ENCODE peak calls at places on chromosomes 3 and 15, in eight cellular contexts. A is RCC 7860; S is iris pigment epithelial cell; U is stimulated activated CD4-positive, alpha-beta T cell treated with anti-CD3 and anti-CD28 coated beads, Interleukin-1b, Interleukin-23, amount 100 ng/mL, for 1 hour; M is endothelial cell; L is HFF-Myc; Z is globus pallidus; J is AG09309. E is an unnamed sample.

GRCh38 chr3:16990163-16990562 is 105.4 kb downstream of the PLCL2 start:
- DNase-seq in U (no peak), S (no peak), A (no peak), J (no peak), M (no peak), L (no peak), Z (no peak), E (no peak)

GRCh38 chr3:87069963-87070362 is 79.0 kb upstream of the VGLL3 start:
- DNase-seq in Z (no peak), U (no peak), A (no peak), J (peak; percentile 24), M (no peak), S (no peak), L (no peak), E (no peak)

GRCh38 chr15:42118650-42119531 is 24.5 kb upstream of the PLA2G4D start:
- DNase-seq in Z (no peak), J (no peak), L (no peak), M (no peak), U (no peak), A (no peak), S (no peak), E (no peak)

GRCh38 chr3:139655880-139656279 is 21.9 kb downstream of the NMNAT3 start:
- DNase-seq in L (no peak), Z (no peak), A (no peak), M (no peak), U (no peak), S (peak; percentile 13), J (no peak), E (no peak)

GRCh38 chr15:23687143-23687470 is at the start of gene NDN:
- DNase-seq in U (no peak), M (peak; percentile 68), A (no peak), J (no peak), L (no peak), S (peak; percentile 65), Z (peak; percentile 33), E (no peak)

GRCh38 chr3:123909785-123910184 is 25.7 kb upstream of the MYLK start:
- DNase-seq in A (no peak), M (no peak), L (no peak), J (no peak), U (no peak), Z (no peak), S (no peak), E (no peak)

GRCh38 chr3:157330206-157330605 is 106.4 kb upstream of the PTX3 start:
- DNase-seq in U (no peak), S (peak; percentile 46), A (no peak), J (no peak), M (no peak), L (no peak), Z (no peak), E (no peak)

GRCh38 chr3:64220161-64220560 is 5.1 kb downstream of the PRICKLE2 start:
- DNase-seq in M (no peak), S (peak; percentile 38), A (peak; percentile 67), Z (no peak), U (no peak), J (no peak), L (no peak), E (no peak)

GRCh38 chr3:105367406-105368213 is 901 bp downstream of the ALCAM start:
- DNase-seq in A (peak; percentile 81), M (peak; percentile 39), L (no peak), J (no peak), S (peak; percentile 86), Z (peak; percentile 87), U (no peak), E (no peak)

GRCh38 chr15:85296615-85297402 is 83.6 kb upstream of the AKAP13 start:
- DNase-seq in Z (peak; percentile 64), A (peak; percentile 65), J (peak; percentile 42), L (peak; percentile 66), M (peak; percentile 73), U (peak; percentile 27), S (peak; percentile 81), E (peak; percentile 34)

GRCh38 chr3:120470870-120471269 is 20.1 kb upstream of the FSTL1 start:
- DNase-seq in Z (peak; percentile 42), M (no peak), J (no peak), S (no peak), A (peak; percentile 10), L (no peak), U (no peak), E (no peak)

GRCh38 chr3:31407665-31408064 is 125.1 kb upstream of the STT3B start:
- DNase-seq in J (no peak), M (no peak), L (no peak), Z (no peak), S (peak; percentile 43), A (no peak), U (no peak), E (no peak)

GRCh38 chr3:42498791-42499477 is 3.5 kb upstream of the VIPR1 start:
- DNase-seq in J (no peak), A (no peak), S (no peak), U (no peak), M (no peak), L (no peak), Z (no peak), E (no peak)

GRCh38 chr15:60043744-60044435 is 39.8 kb downstream of the FOXB1 start:
- DNase-seq in L (no peak), M (no peak), J (no peak), S (no peak), Z (no peak), A (no peak), U (no peak), E (no peak)

GRCh38 chr3:105532251-105532650 is 165.5 kb downstream of the ALCAM start:
- DNase-seq in J (no peak), U (no peak), L (no peak), A (no peak), M (no peak), S (no peak), Z (no peak), E (no peak)

GRCh38 chr3:174028673-174029072 is 631.1 kb downstream of the NLGN1 start:
- DNase-seq in J (no peak), M (no peak), U (no peak), L (no peak), S (no peak), Z (no peak), A (no peak), E (no peak)

GRCh38 chr3:112582242-112582874 is 20.5 kb downstream of the SLC35A5 start:
- DNase-seq in A (peak; percentile 61), L (no peak), M (peak; percentile 44), Z (no peak), S (peak; percentile 82), J (peak; percentile 59), U (no peak), E (no peak)

GRCh38 chr15:69590201-69590600 is 137.6 kb downstream of the RPLP1 start:
- DNase-seq in Z (no peak), J (no peak), M (no peak), U (no peak), L (no peak), A (no peak), S (no peak), E (no peak)

GRCh38 chr3:184486614-184487013 is 75.0 kb upstream of the EPHB3 start:
- DNase-seq in U (no peak), S (no peak), M (no peak), A (no peak), J (no peak), Z (no peak), L (no peak), E (no peak)

GRCh38 chr3:186847437-186847836 is 4.9 kb downstream of the ADIPOQ start:
- DNase-seq in A (no peak), L (no peak), S (no peak), J (no peak), M (no peak), Z (no peak), U (no peak), E (no peak)

GRCh38 chr3:146612015-146612414 is 6.9 kb upstream of the PLSCR5 start:
- DNase-seq in S (peak; percentile 9), U (no peak), L (no peak), A (no peak), J (no peak), M (no peak), Z (no peak), E (no peak)

E was measured in stimulated activated CD8-positive, alpha-beta memory T cell treated with anti-CD3 and anti-CD28 coated beads, Interleukin-2, amount 100 ng/mL, for 1 hour.